ENCODE peak calls at places on chromosome 21, in five cellular contexts. E is tibial artery, N is stomach, M is heart right ventricle, D is A549. Y is an unnamed sample.

GRCh38 chr21:32185726-32186125 is 93.1 kb downstream of the MIS18A start:
- DNase-seq in E (no peak), N (no peak), M (no peak), D (no peak), Y (no peak)

GRCh38 chr21:29145354-29145782 is 14.9 kb downstream of the MAP3K7CL start:
- DNase-seq in E (peak), N (no peak), D (peak), M (no peak), Y (no peak)

GRCh38 chr21:14080040-14080763 is 130.6 kb downstream of the LIPI start:
- DNase-seq in E (no peak), M (no peak), D (no peak), N (no peak), Y (no peak)

GRCh38 chr21:30044447-30045064 is 104.8 kb upstream of the GRIK1 start:
- DNase-seq in M (no peak), E (no peak), N (no peak), D (peak), Y (no peak)

GRCh38 chr21:18655927-18656326 is 252.3 kb upstream of the TMPRSS15 start:
- DNase-seq in N (no peak), M (no peak), E (no peak), D (no peak), Y (no peak)

GRCh38 chr21:38301321-38302214 is 44.8 kb downstream of the KCNJ15 start:
- DNase-seq in N (no peak), E (no peak), M (no peak), D (no peak), Y (no peak)

GRCh38 chr21:33251119-33251518 is 15.0 kb upstream of the IL10RB start:
- DNase-seq in M (no peak), D (no peak), N (no peak), E (no peak), Y (no peak)

GRCh38 chr21:33848252-33848953 is 67.2 kb downstream of the ATP5PO start:
- DNase-seq in E (no peak), D (no peak), N (no peak), M (no peak), Y (no peak)

GRCh38 chr21:36499578-36500471 is 19.9 kb upstream of the CLDN14 start:
- DNase-seq in M (no peak), D (no peak), N (peak), E (peak), Y (no peak)

GRCh38 chr21:14531927-14532326 is 14.2 kb downstream of the SAMSN1 start:
- DNase-seq in M (no peak), N (no peak), E (no peak), D (no peak), Y (no peak)

GRCh38 chr21:24225432-24225831 is 1381.8 kb downstream of the MRPL39 start:
- DNase-seq in E (no peak), D (no peak), N (no peak), M (no peak), Y (no peak)

GRCh38 chr21:46661211-46661625 is 25.7 kb downstream of the PRMT2 start:
- DNase-seq in D (no peak), M (peak), E (peak), N (peak), Y (peak)

GRCh38 chr21:33451634-33452071 is 28.1 kb downstream of the TMEM50B start:
- DNase-seq in M (no peak), D (peak), N (peak), E (no peak), Y (no peak)

GRCh38 chr21:15514073-15514946 is 215.5 kb upstream of the USP25 start:
- DNase-seq in M (no peak), E (no peak), N (no peak), D (no peak), Y (no peak)

GRCh38 chr21:32386195-32386870 is 6.5 kb downstream of the URB1 start:
- DNase-seq in N (peak), E (peak), M (peak), D (peak), Y (no peak)

GRCh38 chr21:35236090-35236489 is 187.0 kb upstream of the RUNX1 start:
- DNase-seq in E (no peak), D (no peak), M (no peak), N (no peak), Y (no peak)

GRCh38 chr21:36735201-36735515 is 36.2 kb downstream of the SIM2 start:
- DNase-seq in E (peak), N (no peak), M (no peak), D (no peak), Y (no peak)

GRCh38 chr21:15065381-15066230 is 806 bp upstream of the NRIP1 start:
- DNase-seq in D (peak), M (peak), N (peak), E (peak), Y (peak)

GRCh38 chr21:37072239-37072987 is 458 bp downstream of the PIGP start:
- DNase-seq in D (no peak), N (peak), E (no peak), M (peak), Y (peak)

GRCh38 chr21:34707876-34708325 is 39.1 kb downstream of the CLIC6 start:
- DNase-seq in E (peak), N (no peak), D (no peak), M (no peak), Y (no peak)

GRCh38 chr21:38995755-38996154 is 187.5 kb downstream of the PSMG1 start:
- DNase-seq in D (no peak), M (no peak), E (no peak), N (no peak), Y (no peak)

GRCh38 chr21:38082936-38083335 is 166.7 kb upstream of the KCNJ6 start:
- DNase-seq in D (no peak), N (no peak), E (no peak), M (no peak), Y (no peak)

GRCh38 chr21:35316933-35317332 is 267.8 kb upstream of the RUNX1 start:
- DNase-seq in D (no peak), N (no peak), M (no peak), E (no peak), Y (no peak)

GRCh38 chr21:40736145-40736544 is 110.8 kb downstream of the DSCAM start:
- DNase-seq in M (no peak), E (no peak), D (no peak), N (no peak), Y (no peak)
- H3K27ac ChIP-seq in M (no peak), E (no peak), D (no peak), N (no peak), Y (no peak)

DNA sequence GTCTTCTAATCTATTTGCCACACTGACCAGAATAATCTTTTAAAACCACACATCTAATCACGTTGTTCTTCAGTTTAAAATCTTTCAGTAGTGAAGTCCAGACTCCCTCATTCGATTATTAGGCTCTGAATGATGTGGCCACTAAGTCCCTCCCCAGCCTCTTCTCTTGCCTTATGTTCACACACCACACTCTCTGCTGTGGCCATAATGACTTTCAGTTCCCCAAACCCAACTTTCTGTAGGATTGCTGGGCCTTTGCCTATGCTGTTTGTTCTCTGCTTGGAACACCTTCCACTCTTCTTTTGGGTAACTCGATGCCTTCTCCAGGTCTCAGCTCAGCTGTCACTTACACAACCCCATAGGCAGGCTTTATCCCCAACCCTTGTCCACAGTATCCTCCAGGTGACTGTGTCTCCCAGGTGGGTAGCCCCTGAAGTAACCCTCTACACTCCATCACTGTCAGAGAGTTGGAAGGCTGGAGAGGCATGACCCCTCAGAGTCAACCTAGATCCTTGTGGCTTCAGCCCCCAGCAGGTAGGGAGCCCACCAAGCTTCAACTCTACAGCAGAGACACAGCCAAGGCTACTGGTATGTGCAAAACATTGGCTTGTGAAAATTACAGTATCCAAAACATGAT is 8.4 kb upstream of the SLC37A1 start:
- DNase-seq in E (no peak), D (no peak), N (no peak), M (no peak), Y (no peak)
- H3K4me3 ChIP-seq in E (no peak), D (no peak), N (no peak), M (no peak), Y (no peak)

GRCh38 chr21:45510466-45510955 is 31.7 kb downstream of the SLC19A1 start:
- DNase-seq in D (no peak), M (peak), N (no peak), E (no peak), Y (peak)

GRCh38 chr21:45511007-45511406 is 31.2 kb downstream of the SLC19A1 start:
- DNase-seq in N (no peak), D (no peak), E (peak), M (peak), Y (no peak)

GRCh38 chr21:45508607-45509565 is 33.4 kb downstream of the SLC19A1 start:
- DNase-seq in N (no peak), E (peak), M (peak), D (no peak), Y (peak)

GRCh38 chr21:45507888-45508508 is 34.2 kb downstream of the SLC19A1 start:
- DNase-seq in D (no peak), M (no peak), N (no peak), E (peak), Y (no peak)

GRCh38 chr21:45509566-45510465 is 32.4 kb downstream of the SLC19A1 start:
- DNase-seq in D (no peak), N (no peak), M (peak), E (peak), Y (no peak)
- TF ChIP-seq CTCF in D (no peak), N (no peak), M (no peak), E (no peak), Y (no peak)

GRCh38 chr21:42794551-42794950 is 84.8 kb downstream of the WDR4 start:
- DNase-seq in D (no peak), N (no peak), E (no peak), M (no peak), Y (no peak)
- H3K27ac ChIP-seq in D (no peak), N (no peak), E (no peak), M (no peak), Y (no peak)

DNA sequence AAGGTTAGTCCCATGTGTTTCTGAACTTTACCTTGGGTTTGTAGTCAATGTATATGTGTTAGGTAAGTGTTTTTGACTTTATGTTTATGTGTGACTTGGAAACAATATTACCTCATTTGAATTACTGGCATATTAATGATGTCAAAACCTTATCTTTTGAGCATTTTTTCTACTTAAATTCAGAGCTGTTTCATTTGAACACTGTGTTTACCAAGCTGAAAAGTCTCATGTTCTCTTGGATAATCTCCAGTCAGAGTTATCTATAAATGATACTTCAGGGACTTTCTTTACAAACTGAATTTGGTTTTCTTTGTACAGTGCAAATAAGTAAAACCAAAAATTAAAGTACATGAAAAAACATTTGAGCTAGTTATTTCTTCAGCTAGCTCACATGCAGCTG is 30.0 kb downstream of the ADAMTS1 start:
- DNase-seq in D (no peak), E (no peak), N (no peak), M (no peak), Y (no peak)
- H3K4me3 ChIP-seq in D (no peak), E (no peak), N (no peak), M (no peak), Y (no peak)

GRCh38 chr21:31108969-31109368 is 70.7 kb upstream of the KRTAP19-8 start:
- DNase-seq in D (no peak), N (no peak), E (no peak), M (no peak), Y (no peak)
- TF ChIP-seq CTCF in D (no peak), N (no peak), E (no peak), M (peak), Y (no peak)

GRCh38 chr21:41510500-41510899 is 2.5 kb upstream of the TMPRSS2 start:
- DNase-seq in M (no peak), E (no peak), D (no peak), N (no peak), Y (peak)

GRCh38 chr21:41509733-41510132 is 1.8 kb upstream of the TMPRSS2 start:
- DNase-seq in N (no peak), D (no peak), E (no peak), M (no peak), Y (no peak)

GRCh38 chr21:41509206-41509496 is 1.2 kb upstream of the TMPRSS2 start:
- DNase-seq in E (no peak), N (no peak), D (no peak), M (no peak), Y (no peak)

GRCh38 chr21:41508415-41509205 is 652 bp upstream of the TMPRSS2 start:
- DNase-seq in N (no peak), E (no peak), D (no peak), M (no peak), Y (no peak)

GRCh38 chr21:41511858-41512257 is 3.9 kb upstream of the TMPRSS2 start:
- DNase-seq in E (no peak), N (no peak), D (no peak), M (no peak), Y (no peak)
- H3K27ac ChIP-seq in E (no peak), N (no peak), D (no peak), M (no peak), Y (no peak)